ENCODE peak calls at places on chromosome 13, in six cellular contexts. One of them, this sample, is unnamed.

GRCh38 chr13:114142640-114143490 is 10.4 kb upstream of the RASA3 start:
- DNase-seq in T follicular helper cell: peak; percentile 59
- DNase-seq in omental fat pad: no peak
- DNase-seq in ovary: no peak
- DNase-seq in skeletal muscle cell: no peak
- DNase-seq in nucleus accumbens: no peak
- DNase-seq in this sample: no peak

GRCh38 chr13:107203146-107203847 is 635.4 kb upstream of the ARGLU1 start:
- DNase-seq in T follicular helper cell: no peak
- DNase-seq in omental fat pad: no peak
- DNase-seq in nucleus accumbens: no peak
- DNase-seq in skeletal muscle cell: no peak
- DNase-seq in ovary: no peak
- DNase-seq in this sample: no peak

GRCh38 chr13:22169473-22169872 is 498.6 kb downstream of the FGF9 start:
- DNase-seq in T follicular helper cell: no peak
- DNase-seq in ovary: no peak
- DNase-seq in nucleus accumbens: no peak
- DNase-seq in omental fat pad: no peak
- DNase-seq in skeletal muscle cell: no peak
- DNase-seq in this sample: no peak

GRCh38 chr13:85806553-85807175 is 7.4 kb upstream of the SLITRK6 start:
- DNase-seq in skeletal muscle cell: peak; percentile 7
- DNase-seq in T follicular helper cell: no peak
- DNase-seq in ovary: no peak
- DNase-seq in nucleus accumbens: no peak
- DNase-seq in omental fat pad: no peak
- DNase-seq in this sample: no peak

GRCh38 chr13:111658150-111659100 is 338.0 kb downstream of the TEX29 start:
- DNase-seq in nucleus accumbens: peak; percentile 31
- DNase-seq in T follicular helper cell: no peak
- DNase-seq in omental fat pad: no peak
- DNase-seq in ovary: peak; percentile 3
- DNase-seq in skeletal muscle cell: no peak
- DNase-seq in this sample: peak; percentile 41

GRCh38 chr13:27016871-27017270 is 154.7 kb downstream of the USP12 start:
- DNase-seq in nucleus accumbens: no peak
- DNase-seq in ovary: no peak
- DNase-seq in T follicular helper cell: no peak
- DNase-seq in omental fat pad: no peak
- DNase-seq in skeletal muscle cell: no peak
- DNase-seq in this sample: no peak

GRCh38 chr13:26749285-26749684 is 11.3 kb downstream of the GPR12 start:
- DNase-seq in ovary: no peak
- DNase-seq in skeletal muscle cell: no peak
- DNase-seq in omental fat pad: no peak
- DNase-seq in T follicular helper cell: no peak
- DNase-seq in nucleus accumbens: no peak
- DNase-seq in this sample: no peak

GRCh38 chr13:101626925-101627555 is 174.6 kb downstream of the ITGBL1 start:
- DNase-seq in nucleus accumbens: no peak
- DNase-seq in skeletal muscle cell: no peak
- DNase-seq in omental fat pad: no peak
- DNase-seq in ovary: no peak
- DNase-seq in T follicular helper cell: no peak
- DNase-seq in this sample: no peak

GRCh38 chr13:38415233-38415632 is 65.6 kb downstream of the UFM1 start:
- DNase-seq in nucleus accumbens: no peak
- DNase-seq in ovary: no peak
- DNase-seq in skeletal muscle cell: no peak
- DNase-seq in omental fat pad: no peak
- DNase-seq in T follicular helper cell: no peak
- DNase-seq in this sample: no peak

GRCh38 chr13:21486322-21486721 is 27.2 kb upstream of the ZDHHC20 start:
- DNase-seq in ovary: no peak
- DNase-seq in nucleus accumbens: no peak
- DNase-seq in omental fat pad: no peak
- DNase-seq in skeletal muscle cell: no peak
- DNase-seq in T follicular helper cell: no peak
- DNase-seq in this sample: no peak

GRCh38 chr13:76672422-76672821 is 213.8 kb downstream of the KCTD12 start:
- DNase-seq in ovary: peak; percentile 32
- DNase-seq in T follicular helper cell: no peak
- DNase-seq in nucleus accumbens: no peak
- DNase-seq in omental fat pad: no peak
- DNase-seq in skeletal muscle cell: peak; percentile 23
- DNase-seq in this sample: no peak

GRCh38 chr13:57631607-57632275 is at the start of gene PCDH17:
- DNase-seq in skeletal muscle cell: no peak
- DNase-seq in omental fat pad: no peak
- DNase-seq in nucleus accumbens: peak; percentile 75
- DNase-seq in ovary: no peak
- DNase-seq in T follicular helper cell: no peak
- DNase-seq in this sample: peak; percentile 84

This sample was measured in posterior cingulate gyrus.